ENCODE peak calls at places on chromosomes 5 and 9, in eight cellular contexts. J is GM06990, T is DMS153, E is GM12865, P is ELF-1, W is endothelial cell, K is breast epithelium, V is KG1. F is an unnamed sample.

GRCh38 chr9:72422214-72422613 is 57.2 kb upstream of the ZFAND5 start:
- DNase-seq in J (no peak), T (no peak), E (no peak), P (no peak), W (no peak), K (no peak), V (no peak), F (no peak)

GRCh38 chr9:91681461-91682305 is 258.1 kb upstream of the NFIL3 start:
- DNase-seq in J (peak), T (peak), E (peak), P (peak), W (peak), K (peak), V (peak), F (peak)

GRCh38 chr5:72788851-72789505 is 27.5 kb upstream of the TNPO1 start:
- DNase-seq in J (no peak), T (no peak), E (no peak), P (no peak), W (no peak), K (no peak), V (no peak), F (no peak)

GRCh38 chr5:58901271-58901670 is 318.4 kb downstream of the RAB3C start:
- DNase-seq in J (no peak), T (no peak), E (no peak), P (no peak), W (no peak), K (no peak), V (no peak), F (no peak)

GRCh38 chr9:86730165-86730928 is 217.0 kb downstream of the GAS1 start:
- DNase-seq in J (no peak), T (no peak), E (no peak), P (no peak), W (no peak), K (no peak), V (no peak), F (no peak)

GRCh38 chr5:96577909-96578308 is 84.3 kb upstream of the CAST start:
- DNase-seq in J (no peak), T (no peak), E (no peak), P (no peak), W (no peak), K (no peak), V (no peak), F (no peak)

GRCh38 chr9:110320651-110321050 is 17.0 kb downstream of the TXNDC8 start:
- DNase-seq in J (no peak), T (no peak), E (no peak), P (no peak), W (no peak), K (no peak), V (no peak), F (no peak)

GRCh38 chr5:150562832-150563231 is 54.9 kb downstream of the NDST1 start:
- DNase-seq in J (no peak), T (no peak), E (peak), P (peak), W (peak), K (no peak), V (peak), F (peak)

GRCh38 chr5:126499742-126500396 is 76.7 kb downstream of the GRAMD2B start:
- DNase-seq in J (peak), T (no peak), E (peak), P (peak), W (peak), K (no peak), V (no peak), F (no peak)

GRCh38 chr5:1161108-1161831 is 40.1 kb upstream of the SLC6A19 start:
- DNase-seq in J (no peak), T (peak), E (no peak), P (peak), W (no peak), K (peak), V (no peak), F (peak)

GRCh38 chr9:136220017-136220729 is 15.2 kb upstream of the LHX3 start:
- DNase-seq in J (no peak), T (no peak), E (no peak), P (no peak), W (no peak), K (no peak), V (no peak), F (no peak)

GRCh38 chr5:538801-539468 is 14.7 kb upstream of the SLC9A3 start:
- DNase-seq in J (no peak), T (no peak), E (no peak), P (peak), W (no peak), K (no peak), V (no peak), F (no peak)

GRCh38 chr5:159410480-159410879 is 80.2 kb upstream of the IL12B start:
- DNase-seq in J (no peak), T (no peak), E (no peak), P (no peak), W (no peak), K (no peak), V (no peak), F (no peak)

GRCh38 chr9:133534346-133535284 is at the start of gene ADAMTSL2:
- DNase-seq in J (peak), T (peak), E (peak), P (peak), W (peak), K (no peak), V (no peak), F (peak)

GRCh38 chr9:136748656-136749551 is 579 bp upstream of the LCN6 start:
- DNase-seq in J (no peak), T (no peak), E (no peak), P (no peak), W (no peak), K (no peak), V (no peak), F (no peak)

GRCh38 chr5:179298181-179298993 is 46.9 kb downstream of the ADAMTS2 start:
- DNase-seq in J (no peak), T (no peak), E (no peak), P (no peak), W (no peak), K (no peak), V (no peak), F (no peak)

GRCh38 chr5:175246242-175246891 is 197.6 kb downstream of the DRD1 start:
- DNase-seq in J (no peak), T (no peak), E (no peak), P (peak), W (no peak), K (no peak), V (no peak), F (no peak)

GRCh38 chr9:79080536-79080935 is 491.2 kb upstream of the TLE4 start:
- DNase-seq in J (no peak), T (no peak), E (no peak), P (no peak), W (no peak), K (no peak), V (no peak), F (no peak)